ENCODE peak calls at places on chromosomes 6 and 20, in five cellular contexts. One of them, this sample, is unnamed.

GRCh38 chr6:32984639-32985389 is 16.4 kb downstream of the BRD2 start:
- DNase-seq in Calu3: peak; percentile 97
- DNase-seq in foreskin keratinocyte: peak; percentile 64
- DNase-seq in GM23338: peak; percentile 97
- DNase-seq in psoas muscle: peak; percentile 89
- DNase-seq in this sample: peak; percentile 89

GRCh38 chr6:36829919-36830544 is 9.2 kb downstream of the CPNE5 start:
- DNase-seq in Calu3: no peak
- DNase-seq in foreskin keratinocyte: no peak
- DNase-seq in GM23338: no peak
- DNase-seq in psoas muscle: peak; percentile 68
- DNase-seq in this sample: no peak

GRCh38 chr6:157982297-157982579 is 575 bp downstream of the SYNJ2 start:
- DNase-seq in Calu3: peak; percentile 40
- DNase-seq in foreskin keratinocyte: no peak
- DNase-seq in GM23338: peak; percentile 86
- DNase-seq in psoas muscle: peak; percentile 44
- DNase-seq in this sample: peak; percentile 47

GRCh38 chr6:118813795-118814194 is 80.2 kb upstream of the ASF1A start:
- DNase-seq in Calu3: no peak
- DNase-seq in foreskin keratinocyte: peak; percentile 38
- DNase-seq in GM23338: no peak
- DNase-seq in psoas muscle: no peak
- DNase-seq in this sample: no peak

GRCh38 chr6:70651326-70651905 is 16.3 kb upstream of the SMAP1 start:
- DNase-seq in Calu3: no peak
- DNase-seq in foreskin keratinocyte: no peak
- DNase-seq in GM23338: no peak
- DNase-seq in psoas muscle: no peak
- DNase-seq in this sample: no peak

GRCh38 chr6:80143312-80143960 is 37.0 kb downstream of the BCKDHB start:
- DNase-seq in Calu3: peak; percentile 75
- DNase-seq in foreskin keratinocyte: peak; percentile 69
- DNase-seq in GM23338: no peak
- DNase-seq in psoas muscle: peak; percentile 30
- DNase-seq in this sample: no peak

GRCh38 chr20:38501858-38502431 is 29.3 kb downstream of the RALGAPB start:
- DNase-seq in Calu3: no peak
- DNase-seq in foreskin keratinocyte: no peak
- DNase-seq in GM23338: no peak
- DNase-seq in psoas muscle: no peak
- DNase-seq in this sample: no peak

GRCh38 chr20:13464702-13465101 is 174.0 kb downstream of the TASP1 start:
- DNase-seq in Calu3: no peak
- DNase-seq in foreskin keratinocyte: peak; percentile 42
- DNase-seq in GM23338: no peak
- DNase-seq in psoas muscle: no peak
- DNase-seq in this sample: no peak

GRCh38 chr20:46765506-46765905 is 56.1 kb downstream of the SLC2A10 start:
- DNase-seq in Calu3: no peak
- DNase-seq in foreskin keratinocyte: no peak
- DNase-seq in GM23338: no peak
- DNase-seq in psoas muscle: no peak
- DNase-seq in this sample: no peak

GRCh38 chr20:42024653-42025052 is 406.5 kb upstream of the CHD6 start:
- DNase-seq in Calu3: no peak
- DNase-seq in foreskin keratinocyte: no peak
- DNase-seq in GM23338: no peak
- DNase-seq in psoas muscle: no peak
- DNase-seq in this sample: no peak

GRCh38 chr20:51284871-51285270 is 257.6 kb downstream of the NFATC2 start:
- DNase-seq in Calu3: no peak
- DNase-seq in foreskin keratinocyte: no peak
- DNase-seq in GM23338: no peak
- DNase-seq in psoas muscle: no peak
- DNase-seq in this sample: no peak

GRCh38 chr6:23980965-23981364 is 145.1 kb upstream of the NRSN1 start:
- DNase-seq in Calu3: no peak
- DNase-seq in foreskin keratinocyte: peak; percentile 41
- DNase-seq in GM23338: no peak
- DNase-seq in psoas muscle: no peak
- DNase-seq in this sample: no peak

GRCh38 chr6:169619650-169620049 is 82.2 kb downstream of the WDR27 start:
- DNase-seq in Calu3: peak; percentile 11
- DNase-seq in foreskin keratinocyte: peak; percentile 63
- DNase-seq in GM23338: peak; percentile 26
- DNase-seq in psoas muscle: no peak
- DNase-seq in this sample: no peak

GRCh38 chr6:10465633-10466499 is 51.0 kb upstream of the TFAP2A start:
- DNase-seq in Calu3: peak; percentile 69
- DNase-seq in foreskin keratinocyte: no peak
- DNase-seq in GM23338: peak; percentile 93
- DNase-seq in psoas muscle: no peak
- DNase-seq in this sample: peak; percentile 74

DNA sequence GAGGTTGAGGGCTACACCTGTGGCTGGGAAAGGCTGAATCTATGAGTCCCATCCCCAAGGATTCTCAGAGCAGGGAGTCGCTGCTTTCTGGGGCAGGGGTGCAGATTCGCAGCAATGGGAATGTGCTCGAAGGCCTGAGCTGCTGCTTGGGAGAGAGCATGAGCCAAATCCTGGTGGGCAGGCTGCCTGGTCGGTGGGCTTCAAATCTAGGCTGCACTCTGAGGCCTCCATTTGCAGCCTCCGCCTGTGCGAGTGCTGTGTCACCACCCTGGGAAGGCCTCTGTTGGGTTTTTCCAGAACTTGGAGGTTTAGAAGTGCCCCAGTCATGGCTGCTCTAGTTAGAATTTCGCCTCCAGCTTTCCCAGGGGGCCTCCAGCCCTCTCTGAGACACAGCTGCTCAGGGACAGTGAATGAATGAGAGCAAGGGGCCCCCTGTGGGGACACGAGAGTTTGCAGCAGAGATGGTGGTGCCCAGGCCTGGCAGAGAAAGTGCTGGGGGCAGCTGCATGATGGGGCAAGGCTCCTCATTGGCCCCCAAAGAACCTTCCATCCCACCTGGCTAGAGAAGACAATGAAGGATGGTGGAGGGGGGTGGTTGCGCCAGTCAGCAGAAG is 31.1 kb upstream of the RNF24 start:
- DNase-seq in Calu3: no peak
- DNase-seq in foreskin keratinocyte: no peak
- DNase-seq in GM23338: no peak
- DNase-seq in psoas muscle: no peak
- DNase-seq in this sample: no peak
- TF ChIP-seq CTCF in Calu3: no peak
- TF ChIP-seq CTCF in foreskin keratinocyte: no peak
- TF ChIP-seq CTCF in GM23338: no peak
- TF ChIP-seq CTCF in psoas muscle: no peak
- TF ChIP-seq CTCF in this sample: no peak

GRCh38 chr20:52826321-52826720 is 145.8 kb upstream of the TSHZ2 start:
- DNase-seq in Calu3: no peak
- DNase-seq in foreskin keratinocyte: no peak
- DNase-seq in GM23338: no peak
- DNase-seq in psoas muscle: no peak
- DNase-seq in this sample: no peak
- TF ChIP-seq CTCF in Calu3: no peak
- TF ChIP-seq CTCF in foreskin keratinocyte: no peak
- TF ChIP-seq CTCF in GM23338: no peak
- TF ChIP-seq CTCF in psoas muscle: no peak
- TF ChIP-seq CTCF in this sample: no peak

DNA sequence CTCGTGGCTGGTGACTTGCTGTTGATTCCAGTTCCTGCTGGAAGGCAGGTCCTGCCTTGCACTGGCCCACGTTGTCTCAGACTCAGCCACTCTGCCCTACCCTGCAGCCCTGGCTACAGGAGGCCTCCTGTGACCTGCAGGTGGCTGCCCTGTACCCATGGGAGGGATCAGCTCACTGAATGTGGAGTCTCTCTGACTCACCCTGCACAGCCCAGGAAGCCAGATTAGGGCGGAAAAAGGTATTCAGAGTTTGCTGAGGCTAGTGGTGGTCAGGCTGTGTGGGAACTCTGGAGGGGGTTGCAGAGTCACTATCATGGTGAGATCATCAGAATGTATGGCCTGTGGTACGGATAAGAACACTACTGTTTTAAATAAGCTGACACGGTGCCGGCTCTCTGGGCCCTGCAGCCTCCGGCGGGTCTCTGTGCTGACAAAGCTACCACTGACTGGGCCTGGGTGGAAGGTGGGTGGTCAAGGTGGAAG is 24.7 kb upstream of the PYGB start:
- DNase-seq in Calu3: peak; percentile 66
- DNase-seq in foreskin keratinocyte: peak; percentile 98
- DNase-seq in GM23338: peak; percentile 33
- DNase-seq in psoas muscle: no peak
- DNase-seq in this sample: no peak
- TF ChIP-seq CTCF in Calu3: no peak
- TF ChIP-seq CTCF in foreskin keratinocyte: peak; percentile 71
- TF ChIP-seq CTCF in GM23338: no peak
- TF ChIP-seq CTCF in psoas muscle: no peak
- TF ChIP-seq CTCF in this sample: no peak

GRCh38 chr6:163804991-163805390 is 390.5 kb downstream of the QKI start:
- DNase-seq in Calu3: no peak
- DNase-seq in foreskin keratinocyte: no peak
- DNase-seq in GM23338: no peak
- DNase-seq in psoas muscle: no peak
- DNase-seq in this sample: no peak

GRCh38 chr6:163808231-163808630 is 393.7 kb downstream of the QKI start:
- DNase-seq in Calu3: no peak
- DNase-seq in foreskin keratinocyte: no peak
- DNase-seq in GM23338: no peak
- DNase-seq in psoas muscle: no peak
- DNase-seq in this sample: no peak

GRCh38 chr6:163808871-163809270 is 394.4 kb downstream of the QKI start:
- DNase-seq in Calu3: no peak
- DNase-seq in foreskin keratinocyte: no peak
- DNase-seq in GM23338: no peak
- DNase-seq in psoas muscle: no peak
- DNase-seq in this sample: no peak

GRCh38 chr6:163811317-163811716 is 396.8 kb downstream of the QKI start:
- DNase-seq in Calu3: no peak
- DNase-seq in foreskin keratinocyte: no peak
- DNase-seq in GM23338: no peak
- DNase-seq in psoas muscle: no peak
- DNase-seq in this sample: no peak

DNA sequence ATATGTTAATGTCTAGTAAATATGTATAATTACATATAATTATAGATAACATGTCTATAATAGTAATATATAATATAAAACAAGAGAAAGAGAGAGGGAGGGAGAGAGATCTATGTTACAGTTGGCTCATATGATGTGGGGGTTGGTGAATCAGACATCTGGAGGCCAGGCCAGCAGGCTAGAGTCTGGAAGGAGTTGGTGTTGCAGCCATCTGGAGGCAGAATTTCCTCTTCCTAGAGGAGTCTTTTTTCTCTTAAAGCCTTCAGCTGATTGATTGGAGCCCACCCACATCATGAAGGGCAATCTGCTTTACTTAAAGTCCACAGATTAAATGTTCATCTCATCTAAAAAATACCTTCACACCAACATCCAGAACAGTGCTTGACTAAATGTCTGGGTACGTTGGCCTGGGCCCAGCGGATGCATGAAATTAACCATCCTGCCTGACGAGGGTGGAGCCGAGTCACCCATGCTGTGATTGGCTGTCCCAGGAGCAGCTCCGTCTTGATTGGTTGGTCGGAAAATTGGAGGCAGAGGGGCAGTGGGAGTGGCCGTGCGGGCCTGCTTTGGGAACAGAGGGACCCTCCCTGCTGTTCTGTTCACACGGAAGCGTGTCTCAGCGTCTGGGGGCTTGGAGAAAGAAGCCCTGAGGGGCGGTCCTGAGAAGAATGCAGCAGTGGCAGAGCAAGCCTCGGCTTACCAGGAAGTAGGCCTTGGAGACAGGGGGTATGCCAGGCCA is 392.4 kb downstream of the QKI start:
- DNase-seq in Calu3: no peak
- DNase-seq in foreskin keratinocyte: no peak
- DNase-seq in GM23338: no peak
- DNase-seq in psoas muscle: no peak
- DNase-seq in this sample: peak; percentile 23
- TF ChIP-seq CTCF in Calu3: no peak
- TF ChIP-seq CTCF in foreskin keratinocyte: no peak
- TF ChIP-seq CTCF in GM23338: no peak
- TF ChIP-seq CTCF in psoas muscle: no peak
- TF ChIP-seq CTCF in this sample: no peak

GRCh38 chr6:14192186-14192788 is 74.7 kb downstream of the CD83 start:
- DNase-seq in Calu3: no peak
- DNase-seq in foreskin keratinocyte: no peak
- DNase-seq in GM23338: no peak
- DNase-seq in psoas muscle: no peak
- DNase-seq in this sample: no peak
- TF ChIP-seq CTCF in Calu3: no peak
- TF ChIP-seq CTCF in foreskin keratinocyte: peak; percentile 56
- TF ChIP-seq CTCF in GM23338: peak; percentile 28
- TF ChIP-seq CTCF in psoas muscle: no peak
- TF ChIP-seq CTCF in this sample: no peak

GRCh38 chr6:111208928-111209327 is 121.6 kb downstream of the SLC16A10 start:
- DNase-seq in Calu3: no peak
- DNase-seq in foreskin keratinocyte: no peak
- DNase-seq in GM23338: no peak
- DNase-seq in psoas muscle: no peak
- DNase-seq in this sample: no peak
- TF ChIP-seq CTCF in Calu3: no peak
- TF ChIP-seq CTCF in foreskin keratinocyte: no peak
- TF ChIP-seq CTCF in GM23338: no peak
- TF ChIP-seq CTCF in psoas muscle: no peak
- TF ChIP-seq CTCF in this sample: no peak

This sample was measured in glutamatergic neuron.